ENCODE peak calls at places on chromosomes 4 and X, in eight cellular contexts. B is neural progenitor cell; D is astrocyte of the spinal cord; E is right lobe of liver; M is upper lobe of left lung; I is ascending aorta; F is CD8-positive, alpha-beta T cell; W is mucosa of descending colon. R is an unnamed sample.

GRCh38 chrX:102546818-102547493 is 30.4 kb upstream of the TMSB15A start:
- DNase-seq in F (no peak), B (peak), M (no peak), I (no peak), D (no peak), W (no peak), E (no peak), R (no peak)

GRCh38 chr4:144597171-144597570 is 48.8 kb upstream of the HHIP start:
- DNase-seq in I (no peak), M (no peak), D (no peak), B (no peak), F (no peak), E (no peak), W (no peak), R (no peak)

GRCh38 chrX:44224760-44225159 is 118.7 kb downstream of the EFHC2 start:
- DNase-seq in E (no peak), I (no peak), W (peak), D (no peak), B (no peak), F (no peak), M (no peak), R (no peak)

GRCh38 chr4:1318488-1319213 is 28.4 kb upstream of the UVSSA start:
- DNase-seq in D (no peak), M (no peak), I (no peak), W (no peak), E (peak), B (peak), F (no peak), R (no peak)

GRCh38 chr4:138239496-138239895 is 2.7 kb downstream of the SLC7A11 start:
- DNase-seq in B (no peak), I (no peak), W (no peak), M (no peak), E (no peak), D (no peak), F (no peak), R (no peak)

GRCh38 chrX:71619193-71619592 is 882 bp upstream of the CXCR3 start:
- DNase-seq in M (no peak), F (no peak), I (peak), W (no peak), D (no peak), B (no peak), E (no peak), R (no peak)

GRCh38 chr4:80307774-80308465 is 27.6 kb upstream of the CFAP299 start:
- DNase-seq in E (no peak), W (no peak), M (peak), D (peak), B (peak), F (no peak), I (no peak), R (peak)

GRCh38 chr4:108628411-108628810 is 8.0 kb downstream of the RPL34 start:
- DNase-seq in I (no peak), M (no peak), W (no peak), D (no peak), B (no peak), E (no peak), F (no peak), R (no peak)

GRCh38 chr4:26141916-26142638 is 178.7 kb upstream of the RBPJ start:
- DNase-seq in D (peak), E (no peak), B (no peak), I (peak), W (peak), M (peak), F (no peak), R (no peak)

GRCh38 chrX:64205441-64205734 is at the start of gene AMER1:
- DNase-seq in M (no peak), E (no peak), B (no peak), I (no peak), D (no peak), F (no peak), W (no peak), R (peak)

GRCh38 chrX:152206426-152206825 is 68.0 kb upstream of the MAGEA10 start:
- DNase-seq in B (no peak), D (no peak), W (no peak), M (no peak), I (no peak), F (no peak), E (peak), R (no peak)

GRCh38 chrX:281166-281999 is at the start of gene PLCXD1:
- DNase-seq in D (peak), M (no peak), I (no peak), W (peak), E (peak), B (peak), F (no peak), R (peak)

GRCh38 chrX:115642895-115643530 is 82.0 kb downstream of the PLS3 start:
- DNase-seq in I (no peak), M (peak), B (peak), E (no peak), F (no peak), D (peak), W (no peak), R (peak)

GRCh38 chrX:39771089-39771488 is 326.7 kb downstream of the BCOR start:
- DNase-seq in E (no peak), W (no peak), D (no peak), F (no peak), I (no peak), M (no peak), B (no peak), R (no peak)

GRCh38 chr4:163679189-163679588 is 184.7 kb downstream of the TMA16 start:
- DNase-seq in B (peak), E (no peak), I (no peak), F (no peak), W (no peak), M (no peak), D (no peak), R (peak)

GRCh38 chrX:40908857-40909475 is 173.6 kb upstream of the MED14 start:
- DNase-seq in B (no peak), D (peak), W (no peak), E (no peak), F (no peak), I (no peak), M (no peak), R (peak)

GRCh38 chr4:54986095-54986846 is 139.1 kb downstream of the KDR start:
- DNase-seq in E (no peak), I (no peak), D (no peak), F (no peak), B (peak), M (no peak), W (no peak), R (no peak)

GRCh38 chr4:64158648-64159326 is 250.5 kb downstream of the TECRL start:
- DNase-seq in B (peak), I (no peak), M (peak), D (peak), W (no peak), E (no peak), F (no peak), R (peak)

GRCh38 chr4:11436084-11436483 is 7.4 kb upstream of the HS3ST1 start:
- DNase-seq in I (no peak), B (no peak), W (no peak), M (no peak), E (no peak), F (no peak), D (no peak), R (no peak)

GRCh38 chr4:44632733-44633132 is 18.7 kb downstream of the YIPF7 start:
- DNase-seq in E (no peak), D (no peak), I (no peak), M (no peak), B (no peak), W (no peak), F (no peak), R (no peak)

GRCh38 chr4:26311633-26312032 is 9.2 kb upstream of the RBPJ start:
- DNase-seq in I (no peak), D (no peak), E (no peak), F (no peak), W (no peak), M (no peak), B (no peak), R (no peak)

GRCh38 chr4:25814323-25814722 is 48.5 kb downstream of the SEL1L3 start:
- DNase-seq in B (no peak), W (no peak), E (peak), D (peak), I (peak), F (no peak), M (peak), R (peak)

GRCh38 chrX:15956684-15957083 is 102.1 kb upstream of the AP1S2 start:
- DNase-seq in M (no peak), I (no peak), E (no peak), D (peak), B (peak), F (no peak), W (no peak), R (peak)

GRCh38 chrX:16628954-16629595 is 20.9 kb upstream of the S100G start:
- DNase-seq in E (no peak), D (no peak), F (no peak), I (no peak), M (no peak), W (no peak), B (peak), R (no peak)

GRCh38 chr4:128757712-128758111 is 51.8 kb upstream of the JADE1 start:
- DNase-seq in W (no peak), E (no peak), B (peak), F (no peak), M (no peak), I (peak), D (no peak), R (no peak)

GRCh38 chr4:83855044-83855443 is 319.1 kb downstream of the GPAT3 start:
- DNase-seq in I (no peak), F (no peak), D (peak), B (no peak), W (no peak), M (no peak), E (no peak), R (peak)

GRCh38 chr4:148649669-148650331 is 207.6 kb upstream of the NR3C2 start:
- DNase-seq in B (no peak), E (no peak), M (no peak), I (no peak), F (no peak), W (no peak), D (peak), R (peak)

GRCh38 chr4:185470503-185471195 is 884 bp downstream of the CCDC110 start:
- DNase-seq in D (peak), I (peak), M (peak), W (peak), E (peak), F (peak), B (peak), R (peak)

GRCh38 chrX:120260369-120260768 is 9.8 kb downstream of the ZBTB33 start:
- DNase-seq in D (no peak), M (no peak), I (no peak), F (no peak), E (no peak), W (no peak), B (no peak), R (peak)

GRCh38 chr4:156512622-156513021 is 459.0 kb downstream of the PDGFC start:
- DNase-seq in I (no peak), B (no peak), F (no peak), D (peak), E (no peak), W (no peak), M (no peak), R (peak)

GRCh38 chrX:32868524-32868895 is 342.8 kb downstream of the DMD start:
- DNase-seq in D (no peak), E (no peak), M (no peak), B (peak), F (no peak), W (no peak), I (no peak), R (no peak)

GRCh38 chr4:84634961-84635360 is 52.0 kb downstream of the CDS1 start:
- DNase-seq in E (no peak), M (no peak), D (no peak), W (no peak), I (no peak), B (no peak), F (no peak), R (peak)

GRCh38 chr4:25190407-25190806 is 30.2 kb upstream of the SEPSECS start:
- DNase-seq in W (no peak), I (no peak), M (no peak), B (no peak), D (no peak), E (no peak), F (no peak), R (no peak)

GRCh38 chr4:2462992-2463762 is 5.7 kb upstream of the RNF4 start:
- DNase-seq in F (no peak), E (no peak), D (no peak), W (no peak), M (no peak), B (peak), I (no peak), R (no peak)
- H3K4me3 ChIP-seq in F (peak), E (peak), D (peak), W (no peak), M (peak), B (peak), I (peak), R (peak)

DNA sequence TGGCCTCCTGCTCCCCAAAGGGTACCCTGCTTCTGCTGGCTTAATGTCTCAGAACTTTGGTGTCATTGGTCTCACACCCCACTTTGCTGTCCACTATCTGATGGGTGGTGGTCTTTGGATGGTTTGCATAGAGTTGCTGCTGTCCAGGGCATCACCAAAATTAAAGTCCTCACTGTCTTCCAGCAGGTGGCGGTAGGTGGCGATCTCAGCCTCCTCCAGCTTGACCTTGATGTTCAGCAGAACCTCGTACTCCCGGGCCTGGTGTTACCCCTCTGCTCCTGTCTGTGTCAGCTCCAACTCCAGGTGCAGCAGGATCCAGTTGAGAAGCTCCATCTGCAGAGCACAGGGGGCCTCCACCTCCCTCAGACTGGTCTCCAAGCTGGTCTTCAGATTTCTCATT is 1169.5 kb upstream of the PABPC4L start:
- DNase-seq in B (no peak), E (no peak), W (peak), I (no peak), M (no peak), F (no peak), D (no peak), R (peak)
- TF ChIP-seq CTCF in B (peak), E (no peak), W (no peak), I (no peak), M (no peak), F (no peak), D (no peak), R (no peak)

GRCh38 chr4:211033-211511 is 86.8 kb downstream of the ZNF718 start:
- DNase-seq in M (no peak), B (no peak), F (no peak), I (no peak), W (no peak), D (no peak), E (no peak), R (peak)

GRCh38 chr4:217891-218290 is 87.4 kb downstream of the ZNF732 start:
- DNase-seq in M (no peak), D (no peak), I (no peak), B (no peak), F (no peak), W (no peak), E (no peak), R (no peak)

GRCh38 chr4:212438-213174 is 88.3 kb downstream of the ZNF718 start:
- DNase-seq in W (no peak), M (peak), I (peak), F (no peak), E (no peak), D (peak), B (peak), R (peak)

GRCh38 chr4:213971-214370 is 89.7 kb downstream of the ZNF718 start:
- DNase-seq in I (no peak), D (no peak), F (no peak), E (no peak), M (no peak), B (no peak), W (no peak), R (peak)
- H3K4me3 ChIP-seq in I (no peak), D (no peak), F (no peak), E (no peak), M (no peak), B (no peak), W (no peak), R (peak)

GRCh38 chrX:12958461-12958860 is 16.4 kb upstream of the TMSB4X start:
- DNase-seq in I (peak), D (no peak), M (no peak), W (no peak), B (no peak), F (no peak), E (no peak), R (no peak)

GRCh38 chrX:12962041-12962504 is 12.8 kb upstream of the TMSB4X start:
- DNase-seq in M (peak), E (no peak), W (no peak), F (no peak), B (no peak), D (no peak), I (no peak), R (no peak)

GRCh38 chrX:12965390-12965940 is 9.4 kb upstream of the TMSB4X start:
- DNase-seq in B (no peak), F (no peak), D (no peak), M (no peak), W (no peak), E (no peak), I (peak), R (no peak)

GRCh38 chrX:12958059-12958458 is 16.9 kb upstream of the TMSB4X start:
- DNase-seq in I (peak), W (no peak), B (no peak), E (no peak), F (no peak), M (no peak), D (no peak), R (no peak)

GRCh38 chrX:12961191-12961718 is 13.7 kb upstream of the TMSB4X start:
- DNase-seq in E (no peak), D (no peak), M (no peak), W (no peak), F (no peak), B (no peak), I (no peak), R (peak)
- TF ChIP-seq CTCF in E (no peak), D (no peak), M (no peak), W (no peak), F (no peak), B (no peak), I (no peak), R (peak)

DNA sequence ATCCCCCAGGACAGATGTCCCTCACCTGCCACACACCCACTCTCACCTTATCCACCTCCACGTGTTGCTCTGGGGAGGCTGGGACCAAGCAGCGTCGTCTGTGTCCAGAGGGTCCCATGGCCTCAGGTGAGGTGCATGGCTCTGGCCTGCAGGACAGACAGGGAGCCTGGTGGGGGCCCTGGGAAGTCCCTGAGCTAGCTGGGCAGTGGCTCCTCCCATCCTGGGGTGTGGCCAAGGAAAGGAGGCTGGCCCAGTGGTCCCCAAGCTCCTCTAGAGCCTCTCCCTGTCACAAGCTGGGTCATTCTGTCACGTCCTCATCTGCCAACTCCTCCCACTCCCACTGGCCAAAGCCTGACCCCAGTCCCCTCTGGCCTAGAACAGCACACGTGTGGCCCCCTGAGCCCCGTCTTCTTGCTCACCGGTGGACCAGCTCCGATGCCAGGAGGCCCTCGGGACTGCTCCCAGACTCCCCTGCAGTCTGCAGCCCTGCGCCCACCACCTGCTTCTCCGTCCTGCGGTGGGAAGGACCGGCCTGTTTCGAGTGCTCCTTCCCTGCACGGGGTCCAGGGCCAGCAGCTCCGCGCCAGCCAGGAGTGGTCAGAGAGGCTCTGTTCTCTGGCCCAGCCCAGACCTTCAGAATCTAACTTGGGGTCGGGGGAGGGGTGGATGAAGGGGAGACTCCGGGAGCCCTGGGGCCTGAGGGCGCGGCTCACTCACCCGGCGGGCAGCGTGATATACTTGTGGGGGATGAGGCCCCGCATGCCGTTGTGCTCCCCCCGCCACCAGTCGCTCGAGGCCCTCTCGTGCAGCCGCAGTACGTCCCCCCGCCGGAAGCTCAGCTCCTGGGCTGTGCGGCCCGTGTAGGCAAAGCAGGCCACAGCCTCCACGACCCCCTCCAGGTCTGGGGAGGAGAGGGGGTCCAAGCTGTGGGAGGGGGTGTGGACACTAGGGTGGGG is 4.8 kb downstream of the AVPR2 start:
- DNase-seq in M (no peak), I (no peak), F (no peak), B (peak), W (peak), D (no peak), E (no peak), R (no peak)
- H3K4me3 ChIP-seq in M (no peak), I (no peak), F (no peak), B (no peak), W (no peak), D (no peak), E (no peak), R (no peak)

DNA sequence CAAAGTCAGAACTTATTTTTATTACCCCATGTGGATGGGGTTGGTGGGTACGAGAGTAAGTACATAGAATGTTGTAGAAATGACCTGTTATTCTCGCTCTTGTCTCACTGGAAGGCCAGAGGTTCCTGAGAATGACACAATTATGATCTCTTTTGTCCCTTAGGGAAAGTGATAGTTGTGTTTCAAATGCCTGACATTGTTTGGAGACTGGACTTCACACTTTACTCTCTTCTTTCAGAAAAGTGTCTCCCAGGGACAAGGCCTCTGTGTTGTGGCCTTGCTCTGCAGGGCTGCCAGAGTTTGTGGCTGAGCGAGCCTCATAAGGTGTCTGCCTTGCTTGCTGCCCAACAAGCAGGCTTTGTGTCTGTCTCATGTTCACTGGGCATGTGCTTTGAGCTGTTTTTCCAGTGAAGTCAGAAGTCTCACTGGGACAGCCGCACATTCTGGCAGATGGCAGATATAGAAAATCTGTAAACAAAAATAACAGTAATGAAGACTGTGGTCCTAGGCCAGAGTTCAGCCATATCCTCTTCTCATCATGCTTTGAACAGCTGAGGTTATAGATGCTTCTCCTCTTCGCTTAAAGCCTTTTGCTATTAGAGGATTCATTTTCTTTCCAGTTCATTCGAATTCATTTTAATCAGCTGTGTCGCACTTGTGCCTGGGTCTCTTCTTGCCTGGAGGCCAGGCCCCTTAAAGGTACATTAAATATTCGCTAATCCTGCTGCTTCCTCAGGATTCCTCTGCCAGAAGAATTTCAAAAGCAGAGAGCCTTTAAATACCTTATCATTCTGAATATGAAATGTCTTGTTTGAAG is 14.4 kb downstream of the PPEF1 start:
- DNase-seq in F (no peak), E (no peak), D (no peak), B (no peak), I (no peak), M (no peak), W (no peak), R (no peak)
- TF ChIP-seq CTCF in F (no peak), E (no peak), D (no peak), B (no peak), I (no peak), M (no peak), W (no peak), R (no peak)